ENCODE peak calls at places on chromosomes 2 and 18, in ten cellular contexts. N, D, P, C, S, H, O, G, M and A are unnamed samples.
A peak's percentile ranks its signal among the peaks of the same experiment; 100 is the strongest.

GRCh38 chr2:152523091-152523490 is 188.1 kb downstream of the FMNL2 start:
- DNase-seq in N (no peak), D (no peak), P (no peak), C (no peak), S (no peak), H (peak; percentile 86), O (no peak), G (peak; percentile 68), M (no peak), A (no peak)

GRCh38 chr2:99275882-99276281 is 20.4 kb upstream of the LYG2 start:
- DNase-seq in N (no peak), D (no peak), P (no peak), C (no peak), S (no peak), H (no peak), O (no peak), G (no peak), M (no peak), A (no peak)

GRCh38 chr2:85503611-85504433 is 35.1 kb upstream of the MAT2A start:
- DNase-seq in N (no peak), D (no peak), P (no peak), C (no peak), S (no peak), H (peak; percentile 39), O (no peak), G (no peak), M (no peak), A (peak; percentile 70)

GRCh38 chr2:16677875-16678274 is 12.2 kb upstream of the CYRIA start:
- DNase-seq in N (no peak), D (no peak), P (no peak), C (no peak), S (no peak), H (no peak), O (no peak), G (no peak), M (no peak), A (no peak)

GRCh38 chr2:129085386-129085785 is 766.7 kb upstream of the HS6ST1 start:
- DNase-seq in N (no peak), D (no peak), P (no peak), C (no peak), S (no peak), H (no peak), O (no peak), G (no peak), M (no peak), A (no peak)

GRCh38 chr2:120373424-120373823 is 27.5 kb downstream of the INHBB start:
- DNase-seq in N (no peak), D (no peak), P (no peak), C (no peak), S (no peak), H (no peak), O (no peak), G (no peak), M (no peak), A (no peak)

GRCh38 chr2:67792796-67793195 is 270.0 kb downstream of the C1D start:
- DNase-seq in N (no peak), D (no peak), P (no peak), C (no peak), S (no peak), H (no peak), O (no peak), G (no peak), M (no peak), A (no peak)

GRCh38 chr18:68714356-68714706 is 577 bp downstream of the TMX3 start:
- DNase-seq in N (no peak), D (no peak), P (peak; percentile 17), C (peak; percentile 20), S (no peak), H (no peak), O (no peak), G (no peak), M (no peak), A (no peak)

GRCh38 chr18:60668583-60668982 is 296.0 kb upstream of the MC4R start:
- DNase-seq in N (no peak), D (no peak), P (no peak), C (no peak), S (no peak), H (no peak), O (no peak), G (no peak), M (no peak), A (no peak)

GRCh38 chr18:34299828-34300227 is 75.1 kb upstream of the NOL4 start:
- DNase-seq in N (no peak), D (no peak), P (no peak), C (no peak), S (no peak), H (no peak), O (no peak), G (no peak), M (no peak), A (no peak)

GRCh38 chr18:48583568-48583967 is 44.7 kb downstream of the CTIF start:
- DNase-seq in N (no peak), D (no peak), P (no peak), C (no peak), S (no peak), H (peak; percentile 26), O (no peak), G (no peak), M (no peak), A (no peak)

GRCh38 chr2:120771556-120772208 is 36.0 kb downstream of the GLI2 start:
- DNase-seq in N (no peak), D (no peak), P (no peak), C (peak; percentile 45), S (peak; percentile 79), H (peak; percentile 95), O (no peak), G (peak; percentile 89), M (no peak), A (peak; percentile 47)

GRCh38 chr2:173831312-173832229 is 133.6 kb downstream of the SP3 start:
- DNase-seq in N (no peak), D (no peak), P (no peak), C (peak; percentile 35), S (no peak), H (peak; percentile 68), O (no peak), G (peak; percentile 58), M (no peak), A (peak; percentile 75)

GRCh38 chr2:164079258-164079657 is 343.4 kb upstream of the FIGN start:
- DNase-seq in N (no peak), D (no peak), P (no peak), C (no peak), S (no peak), H (no peak), O (no peak), G (no peak), M (no peak), A (no peak)

GRCh38 chr2:137893145-137893544 is 71.1 kb upstream of the HNMT start:
- DNase-seq in N (no peak), D (no peak), P (no peak), C (no peak), S (no peak), H (no peak), O (no peak), G (no peak), M (no peak), A (no peak)

GRCh38 chr2:189217041-189217440 is 37.5 kb upstream of the COL5A2 start:
- DNase-seq in N (no peak), D (no peak), P (no peak), C (no peak), S (no peak), H (no peak), O (no peak), G (no peak), M (no peak), A (no peak)

GRCh38 chr2:43041661-43042360 is 184.6 kb downstream of the ZFP36L2 start:
- DNase-seq in N (no peak), D (no peak), P (no peak), C (no peak), S (peak; percentile 93), H (peak; percentile 97), O (no peak), G (peak; percentile 81), M (no peak), A (peak; percentile 89)

GRCh38 chr18:80234398-80234797 is 12.9 kb downstream of the PARD6G start:
- DNase-seq in N (no peak), D (no peak), P (no peak), C (no peak), S (no peak), H (no peak), O (no peak), G (no peak), M (no peak), A (no peak)

GRCh38 chr2:37223131-37223530 is 8.3 kb downstream of the CEBPZ start:
- DNase-seq in N (no peak), D (no peak), P (no peak), C (no peak), S (no peak), H (no peak), O (no peak), G (no peak), M (no peak), A (no peak)

GRCh38 chr18:5619381-5619780 is 75.6 kb upstream of the EPB41L3 start:
- DNase-seq in N (no peak), D (no peak), P (no peak), C (no peak), S (no peak), H (no peak), O (no peak), G (no peak), M (no peak), A (no peak)

GRCh38 chr2:217338306-217338916 is 478.5 kb upstream of the TNP1 start:
- DNase-seq in N (no peak), D (no peak), P (no peak), C (no peak), S (no peak), H (peak; percentile 96), O (no peak), G (no peak), M (no peak), A (peak; percentile 46)

GRCh38 chr2:70514612-70515055 is 39.0 kb downstream of the TGFA start:
- DNase-seq in N (no peak), D (no peak), P (no peak), C (peak; percentile 96), S (no peak), H (no peak), O (no peak), G (no peak), M (no peak), A (no peak)

GRCh38 chr2:46857871-46858696 is 57.5 kb downstream of the MCFD2 start:
- DNase-seq in N (no peak), D (no peak), P (no peak), C (no peak), S (no peak), H (peak; percentile 92), O (no peak), G (peak; percentile 91), M (no peak), A (peak; percentile 93)

GRCh38 chr2:173417801-173418200 is 63.1 kb downstream of the CDCA7 start:
- DNase-seq in N (no peak), D (no peak), P (no peak), C (no peak), S (no peak), H (no peak), O (no peak), G (no peak), M (no peak), A (no peak)

GRCh38 chr2:179966778-179967394 is 40.2 kb downstream of the CWC22 start:
- DNase-seq in N (no peak), D (no peak), P (no peak), C (no peak), S (no peak), H (no peak), O (no peak), G (no peak), M (no peak), A (no peak)

GRCh38 chr2:152541712-152542111 is 175.5 kb downstream of the PRPF40A start:
- DNase-seq in N (no peak), D (no peak), P (no peak), C (peak; percentile 22), S (no peak), H (no peak), O (no peak), G (no peak), M (no peak), A (no peak)

GRCh38 chr2:108978709-108979111 is 10.3 kb downstream of the EDAR start:
- DNase-seq in N (no peak), D (no peak), P (no peak), C (peak; percentile 56), S (no peak), H (no peak), O (no peak), G (no peak), M (no peak), A (no peak)

GRCh38 chr18:8177330-8178016 is 431.8 kb upstream of the RAB12 start:
- DNase-seq in N (no peak), D (no peak), P (no peak), C (no peak), S (no peak), H (peak; percentile 17), O (no peak), G (peak; percentile 45), M (no peak), A (no peak)